ENCODE peak calls at places on chromosomes 1 and 21, in nine cellular contexts. M, S, O, D, T, R, C, A and L are unnamed samples.

GRCh38 chr1:211344335-211344664 is 17.7 kb downstream of the TRAF5 start:
- DNase-seq in M (no peak), S (no peak), O (no peak), D (no peak), T (no peak), R (no peak), C (no peak), A (no peak), L (no peak)

GRCh38 chr21:42785666-42786427 is 93.5 kb downstream of the WDR4 start:
- DNase-seq in M (no peak), S (no peak), O (no peak), D (no peak), T (no peak), R (no peak), C (no peak), A (no peak), L (no peak)

GRCh38 chr1:201363455-201363854 is 14.0 kb downstream of the TNNT2 start:
- DNase-seq in M (no peak), S (no peak), O (no peak), D (no peak), T (no peak), R (no peak), C (peak; percentile 65), A (no peak), L (no peak)

GRCh38 chr1:244821134-244821533 is 14.3 kb upstream of the COX20 start:
- DNase-seq in M (no peak), S (no peak), O (no peak), D (no peak), T (no peak), R (no peak), C (no peak), A (no peak), L (no peak)

GRCh38 chr1:6181347-6181770 is 1.2 kb upstream of the CHD5 start:
- DNase-seq in M (no peak), S (no peak), O (no peak), D (no peak), T (no peak), R (no peak), C (no peak), A (no peak), L (no peak)

GRCh38 chr1:201348211-201348566 is 29.3 kb downstream of the TNNT2 start:
- DNase-seq in M (no peak), S (no peak), O (peak; percentile 15), D (peak; percentile 47), T (peak; percentile 10), R (no peak), C (peak; percentile 77), A (no peak), L (no peak)

GRCh38 chr1:47295579-47295978 is 18.4 kb downstream of the STIL start:
- DNase-seq in M (no peak), S (no peak), O (no peak), D (no peak), T (no peak), R (no peak), C (no peak), A (no peak), L (no peak)

GRCh38 chr1:213982515-213982813 is 5.3 kb upstream of the PROX1 start:
- DNase-seq in M (no peak), S (no peak), O (no peak), D (no peak), T (no peak), R (no peak), C (no peak), A (no peak), L (no peak)

GRCh38 chr1:32817815-32818786 is 648 bp downstream of the S100PBP start:
- DNase-seq in M (no peak), S (peak; percentile 47), O (peak; percentile 45), D (peak; percentile 52), T (no peak), R (peak; percentile 24), C (peak; percentile 88), A (peak; percentile 20), L (no peak)

GRCh38 chr21:18959817-18960216 is 556.2 kb upstream of the TMPRSS15 start:
- DNase-seq in M (no peak), S (no peak), O (no peak), D (no peak), T (no peak), R (no peak), C (no peak), A (no peak), L (no peak)

GRCh38 chr1:1833456-1833855 is 55.2 kb upstream of the NADK start:
- DNase-seq in M (no peak), S (no peak), O (no peak), D (no peak), T (no peak), R (no peak), C (no peak), A (no peak), L (no peak)

GRCh38 chr1:167518331-167518700 is at the start of gene CD247:
- DNase-seq in M (peak; percentile 58), S (peak; percentile 72), O (no peak), D (no peak), T (no peak), R (no peak), C (no peak), A (peak; percentile 67), L (no peak)

GRCh38 chr1:45542591-45542990 is 8.0 kb upstream of the AKR1A1 start:
- DNase-seq in M (no peak), S (no peak), O (peak; percentile 64), D (no peak), T (no peak), R (no peak), C (no peak), A (no peak), L (no peak)

GRCh38 chr1:12556368-12556930 is 61.6 kb downstream of the DHRS3 start:
- DNase-seq in M (no peak), S (no peak), O (peak; percentile 11), D (peak; percentile 76), T (peak; percentile 90), R (no peak), C (no peak), A (no peak), L (no peak)

GRCh38 chr1:205809942-205810345 is 3.1 kb downstream of the SLC41A1 start:
- DNase-seq in M (no peak), S (no peak), O (no peak), D (no peak), T (no peak), R (no peak), C (no peak), A (no peak), L (no peak)

GRCh38 chr1:42680921-42681683 is 1.1 kb upstream of the YBX1 start:
- DNase-seq in M (peak; percentile 22), S (peak; percentile 37), O (peak; percentile 25), D (peak; percentile 46), T (no peak), R (no peak), C (no peak), A (no peak), L (no peak)

GRCh38 chr1:240649733-240650700 is 38.1 kb upstream of the GREM2 start:
- DNase-seq in M (no peak), S (no peak), O (peak; percentile 25), D (no peak), T (no peak), R (no peak), C (no peak), A (no peak), L (no peak)

GRCh38 chr1:175808573-175808972 is 65.2 kb upstream of the TNR start:
- DNase-seq in M (no peak), S (no peak), O (no peak), D (no peak), T (no peak), R (no peak), C (no peak), A (no peak), L (no peak)

GRCh38 chr1:245652660-245653427 is 498.1 kb downstream of the KIF26B start:
- DNase-seq in M (no peak), S (no peak), O (peak; percentile 57), D (no peak), T (no peak), R (no peak), C (no peak), A (no peak), L (no peak)